ENCODE peak calls at places on chromosomes 7 and 10, in nine cellular contexts. X is GM13976; F is heart right ventricle; I is stimulated activated CD4-positive, alpha-beta T cell treated with anti-CD3 and anti-CD28 coated beads, Interleukin-1b, Interleukin-23, amount 100 ng/mL, for 1 hour; K is NCI-H1092 treated with DMSO at 0.1 percent for 48 hours; O is islet precursor cell; V is AG09309; P is AG20443; E is AG08395. S is an unnamed sample.

GRCh38 chr10:35307297-35307696 is 29.0 kb upstream of the CCNY start:
- DNase-seq in V (no peak), K (no peak), E (no peak), X (no peak), I (no peak), O (no peak), P (no peak), F (no peak), S (no peak)

GRCh38 chr7:138459300-138460175 is 521 bp upstream of the TRIM24 start:
- DNase-seq in F (no peak), K (peak; percentile 100), X (peak; percentile 96), I (peak; percentile 94), O (peak; percentile 99), E (peak; percentile 98), V (no peak), P (peak; percentile 98), S (peak; percentile 98)

GRCh38 chr7:13851756-13852155 is 137.7 kb downstream of the ETV1 start:
- DNase-seq in I (no peak), X (no peak), E (peak; percentile 21), O (peak; percentile 88), P (no peak), F (no peak), V (no peak), K (peak; percentile 37), S (no peak)

GRCh38 chr7:26959290-26959689 is 94.9 kb upstream of the SKAP2 start:
- DNase-seq in F (no peak), E (no peak), X (no peak), I (no peak), K (no peak), V (no peak), O (no peak), P (no peak), S (no peak)

GRCh38 chr7:81029523-81029922 is 110.7 kb upstream of the SEMA3C start:
- DNase-seq in O (no peak), X (no peak), P (no peak), K (peak; percentile 14), F (no peak), V (no peak), E (no peak), I (no peak), S (no peak)

GRCh38 chr10:46787321-46787615 is 124.0 kb upstream of the PTPN20 start:
- DNase-seq in X (peak; percentile 18), I (no peak), P (peak; percentile 33), F (no peak), K (peak; percentile 5), V (no peak), O (no peak), E (peak; percentile 48), S (peak; percentile 28)

GRCh38 chr10:86291616-86292340 is 74.8 kb downstream of the GRID1 start:
- DNase-seq in O (peak; percentile 58), K (no peak), F (no peak), X (no peak), I (no peak), E (no peak), V (no peak), P (no peak), S (peak; percentile 25)

GRCh38 chr7:132049462-132050304 is 493.3 kb upstream of the PODXL start:
- DNase-seq in X (no peak), F (no peak), V (no peak), E (peak; percentile 25), K (peak; percentile 57), I (no peak), P (peak; percentile 47), O (peak; percentile 66), S (peak; percentile 61)

GRCh38 chr10:104330168-104331117 is 7.8 kb downstream of the ITPRIP start:
- DNase-seq in O (peak; percentile 95), E (peak; percentile 71), I (no peak), K (no peak), P (peak; percentile 77), X (no peak), V (peak; percentile 88), F (no peak), S (no peak)

GRCh38 chr7:33677556-33677955 is 227.8 kb upstream of the BMPER start:
- DNase-seq in E (no peak), P (no peak), K (no peak), O (no peak), X (no peak), F (no peak), I (no peak), V (peak; percentile 39), S (no peak)

GRCh38 chr10:95304463-95304862 is 13.7 kb upstream of the PDLIM1 start:
- DNase-seq in F (no peak), X (no peak), K (no peak), V (no peak), I (no peak), P (no peak), E (no peak), O (no peak), S (no peak)

GRCh38 chr7:134289423-134289822 is 27.3 kb downstream of the SLC35B4 start:
- DNase-seq in X (no peak), K (no peak), I (no peak), O (no peak), P (peak; percentile 48), F (no peak), E (peak; percentile 44), V (peak; percentile 29), S (no peak)

GRCh38 chr10:73886085-73886529 is 11.8 kb upstream of the CAMK2G start:
- DNase-seq in K (peak; percentile 61), O (peak; percentile 89), E (peak; percentile 84), P (peak; percentile 84), F (peak; percentile 48), I (peak; percentile 35), V (peak; percentile 35), X (peak; percentile 83), S (peak; percentile 64)

GRCh38 chr10:57973451-57973850 is 294.2 kb downstream of the IPMK start:
- DNase-seq in V (no peak), X (no peak), O (no peak), K (no peak), E (no peak), F (no peak), I (no peak), P (no peak), S (no peak)